ENCODE peak calls at places on chromosome 5, in four cellular contexts. M, K, B and D are unnamed samples. For H3K4me1, the result is how much of the 10 kb centered on the place peaks cover.

GRCh38 chr5:82396396-82396795 is 118.2 kb upstream of the RPS23 start:
- DNase-seq in K (no peak), B (no peak), M (no peak), D (no peak)

GRCh38 chr5:80140496-80140895 is 105.3 kb downstream of the THBS4 start:
- DNase-seq in K (no peak), B (no peak), M (no peak), D (no peak)

GRCh38 chr5:40655138-40655537 is 24.6 kb upstream of the PTGER4 start:
- DNase-seq in K (no peak), B (no peak), M (no peak), D (no peak)

GRCh38 chr5:38603691-38604090 is 47.2 kb upstream of the LIFR start:
- DNase-seq in B (no peak), M (no peak), K (no peak), D (no peak)

GRCh38 chr5:60903356-60903755 is 41.5 kb downstream of the ERCC8 start:
- DNase-seq in B (no peak), K (no peak), M (no peak), D (no peak)

GRCh38 chr5:102229685-102230084 is 66.4 kb downstream of the SLCO4C1 start:
- DNase-seq in B (no peak), K (no peak), M (no peak), D (no peak)

GRCh38 chr5:95644351-95645042 is 2.1 kb upstream of the RFESD start:
- DNase-seq in B (peak), M (peak), K (no peak), D (peak)

GRCh38 chr5:80185095-80185494 is 70.8 kb downstream of the SERINC5 start:
- DNase-seq in B (no peak), M (no peak), K (no peak), D (no peak)

GRCh38 chr5:134177197-134178171 is 734 bp upstream of the SKP1 start:
- DNase-seq in M (peak), K (peak), B (peak), D (peak)

GRCh38 chr5:134098690-134099089 is 15.8 kb upstream of the TCF7 start:
- DNase-seq in M (no peak), B (no peak), K (no peak), D (no peak)

GRCh38 chr5:121867403-121867802 is 15.7 kb downstream of the FTMT start:
- DNase-seq in K (no peak), B (no peak), M (no peak), D (no peak)

GRCh38 chr5:149445739-149446369 is 66.8 kb upstream of the IL17B start:
- DNase-seq in M (no peak), K (no peak), B (no peak), D (peak)

GRCh38 chr5:181281077-181281983 is 20.4 kb upstream of the TRIM52 start:
- DNase-seq in M (no peak), B (no peak), K (peak), D (no peak)

GRCh38 chr5:82142217-82142841 is 135.8 kb downstream of the RPS23 start:
- DNase-seq in B (no peak), M (no peak), K (no peak), D (no peak)

GRCh38 chr5:167524941-167525485 is 766.4 kb upstream of the WWC1 start:
- DNase-seq in M (no peak), K (no peak), B (no peak), D (no peak)

GRCh38 chr5:78717674-78718073 is 69.1 kb upstream of the LHFPL2 start:
- DNase-seq in B (no peak), K (no peak), M (no peak), D (no peak)

GRCh38 chr5:43553381-43553780 is 3.5 kb downstream of the PAIP1 start:
- DNase-seq in M (no peak), B (no peak), K (no peak), D (no peak)

GRCh38 chr5:40679998-40680681 is 425 bp downstream of the PTGER4 start:
- DNase-seq in B (peak), K (peak), M (peak), D (no peak)

GRCh38 chr5:124583469-124584350 is 162.7 kb downstream of the ZNF608 start:
- DNase-seq in M (peak), B (no peak), K (no peak), D (no peak)

GRCh38 chr5:176373100-176373818 is 8.0 kb downstream of the ARL10 start:
- DNase-seq in B (peak), M (no peak), K (no peak), D (peak)

GRCh38 chr5:57173318-57174127 is at the start of gene GPBP1:
- DNase-seq in K (peak), M (peak), B (peak), D (peak)
- TF ChIP-seq POLR2A in K (no peak), M (peak), B (no peak), D (peak)

DNA sequence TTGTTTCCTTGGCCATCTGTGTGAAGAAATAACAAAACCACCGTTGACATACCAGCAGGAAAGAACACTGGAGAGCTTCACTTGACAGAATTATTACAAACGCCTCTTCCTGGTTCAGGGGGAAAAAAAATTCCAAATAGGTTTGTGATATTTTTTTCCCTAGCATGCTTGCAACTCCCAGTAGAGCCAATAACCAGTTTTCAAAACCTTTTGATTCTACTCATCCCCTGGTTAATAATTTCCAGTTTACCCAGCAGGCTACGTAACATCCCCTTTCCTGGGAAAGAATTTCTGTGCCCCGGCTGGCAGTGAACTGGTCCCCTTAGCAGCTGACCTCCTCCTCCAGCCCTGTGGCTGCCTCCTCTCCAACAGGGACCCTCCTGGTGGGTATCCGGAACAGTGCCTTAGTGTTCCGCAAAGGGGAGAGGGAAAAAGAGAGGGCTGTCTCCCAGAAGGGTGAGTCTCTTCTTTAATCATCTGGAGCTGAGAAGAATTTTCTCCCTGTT is 72.8 kb upstream of the BOD1 start:
- DNase-seq in M (no peak), B (no peak), K (no peak), D (no peak)
- H3K4me1 ChIP-seq in M (under half), B (under half), K (under half), D (under half)

GRCh38 chr5:92917044-92917443 is 664.0 kb downstream of the NR2F1-AS1 start:
- DNase-seq in K (no peak), B (no peak), M (no peak), D (no peak)
- TF ChIP-seq POLR2A in K (no peak), B (no peak), M (no peak), D (no peak)

DNA sequence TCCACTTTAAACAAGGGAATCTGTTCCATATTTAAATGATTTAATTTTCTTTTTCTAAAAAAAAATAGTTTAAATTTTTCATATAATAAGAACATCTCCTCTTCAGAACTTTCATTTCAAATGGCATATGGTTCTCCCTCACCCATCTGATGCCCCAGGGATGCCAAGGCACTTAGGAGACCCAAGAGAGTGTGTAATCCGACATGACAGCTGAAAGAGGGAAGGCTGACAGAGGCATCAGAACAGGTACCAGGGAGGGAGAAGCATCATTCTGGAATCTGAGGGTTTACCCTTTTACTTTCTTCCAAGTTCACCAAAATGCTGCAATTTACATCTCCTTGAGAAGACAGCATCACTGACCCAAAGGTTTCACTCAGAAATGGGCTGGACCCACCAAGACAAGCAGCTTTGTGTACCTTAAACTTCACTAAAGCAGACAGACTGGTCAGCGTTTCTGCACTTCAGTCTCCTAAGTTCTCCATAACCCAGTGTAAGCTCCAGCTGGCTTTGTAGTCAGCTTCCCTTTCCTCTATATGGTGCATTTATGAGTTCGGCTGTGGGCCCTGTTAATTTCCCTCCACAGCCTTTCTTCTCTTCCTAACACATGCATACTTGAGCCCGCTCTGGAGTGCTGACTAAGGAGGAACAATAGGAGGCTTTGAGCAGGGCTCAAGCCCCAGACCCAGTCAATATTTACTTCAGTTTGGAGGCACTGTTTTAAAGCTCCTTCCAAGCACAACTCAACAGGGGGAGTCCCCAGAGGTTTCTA is 17.7 kb downstream of the EFNA5 start:
- DNase-seq in B (no peak), K (no peak), M (no peak), D (no peak)
- H3K4me1 ChIP-seq in B (under half), K (under half), M (under half), D (under half)

GRCh38 chr5:154038604-154039457 is at the start of the genes FAM114A2 and MFAP3:
- DNase-seq in K (peak), M (peak), B (peak), D (peak)
- TF ChIP-seq POLR2A in K (peak), M (peak), B (no peak), D (peak)

DNA sequence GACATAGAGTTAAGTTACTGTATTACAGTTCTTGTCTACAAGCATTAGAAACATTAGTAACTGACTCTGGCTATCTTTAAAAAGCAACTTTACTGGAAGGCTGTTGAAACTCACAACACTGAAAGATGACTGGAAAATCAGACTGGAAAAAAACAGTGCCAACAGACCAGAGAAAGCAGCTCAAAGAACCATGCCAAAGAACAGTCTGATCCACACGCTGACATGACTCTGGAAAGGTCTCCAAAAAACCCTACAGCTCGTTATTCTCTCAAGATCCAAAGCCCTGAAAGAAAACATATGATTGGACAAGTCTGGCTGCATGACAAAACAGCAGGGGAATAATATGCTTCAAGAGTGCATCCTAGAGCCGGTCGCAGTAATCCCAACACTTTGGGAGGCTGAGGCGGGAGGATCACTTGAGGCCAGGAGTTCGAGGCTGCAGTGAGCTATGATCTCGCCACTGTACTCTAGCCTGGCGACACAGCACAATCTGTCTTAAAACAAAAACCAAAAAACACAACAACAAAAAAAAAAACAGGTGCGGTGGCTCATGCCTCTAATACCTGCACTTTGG is 5.6 kb downstream of the GOLPH3 start:
- DNase-seq in K (no peak), B (no peak), M (no peak), D (no peak)
- H3K4me1 ChIP-seq in K (under half), B (half or more), M (half or more), D (under half)